ENCODE peak calls at places on chromosomes 2 and 18, in seven cellular contexts. I, X, S, O, H, W and N are unnamed samples.

GRCh38 chr2:68757081-68757480 is 22.5 kb downstream of the ARHGAP25 start:
- DNase-seq in X (no peak), O (no peak), W (no peak), H (no peak), S (no peak), I (no peak), N (no peak)

GRCh38 chr2:46981662-46982351 is 66.2 kb upstream of the MCFD2 start:
- DNase-seq in X (no peak), H (no peak), W (no peak), I (no peak), S (no peak), O (peak; percentile 53), N (no peak)

GRCh38 chr18:67104700-67105284 is 411.7 kb downstream of the DSEL start:
- DNase-seq in W (no peak), H (peak; percentile 80), I (peak; percentile 66), X (peak; percentile 74), O (peak; percentile 49), S (no peak), N (peak; percentile 79)

GRCh38 chr2:40666438-40666837 is 214.5 kb upstream of the SLC8A1 start:
- DNase-seq in S (no peak), W (no peak), H (no peak), O (no peak), I (no peak), X (no peak), N (no peak)

GRCh38 chr2:168758970-168759820 is 43.2 kb upstream of the NOSTRIN start:
- DNase-seq in X (peak; percentile 36), H (peak; percentile 69), I (peak; percentile 59), O (no peak), W (no peak), S (no peak), N (peak; percentile 66)

GRCh38 chr2:235378944-235379343 is 114.9 kb upstream of the AGAP1 start:
- DNase-seq in X (no peak), I (peak; percentile 7), O (no peak), S (no peak), H (peak; percentile 23), W (no peak), N (no peak)

GRCh38 chr2:99032786-99033185 is 96.8 kb upstream of the CRACDL start:
- DNase-seq in W (no peak), O (no peak), I (no peak), X (no peak), S (no peak), H (no peak), N (no peak)

GRCh38 chr2:124708661-124709060 is 683.6 kb downstream of the CNTNAP5 start:
- DNase-seq in I (no peak), S (no peak), X (no peak), H (no peak), W (no peak), O (no peak), N (no peak)

GRCh38 chr2:60555066-60555793 is 1.8 kb upstream of the BCL11A start:
- DNase-seq in O (peak; percentile 80), I (peak; percentile 70), W (peak; percentile 91), X (no peak), S (no peak), H (peak; percentile 75), N (peak; percentile 88)

GRCh38 chr18:32368170-32368569 is 102.5 kb downstream of the GAREM1 start:
- DNase-seq in O (no peak), X (no peak), H (peak; percentile 29), W (no peak), I (no peak), S (no peak), N (no peak)

GRCh38 chr18:54812885-54813284 is 15.4 kb upstream of the RAB27B start:
- DNase-seq in O (no peak), X (no peak), S (no peak), H (no peak), I (no peak), W (no peak), N (no peak)

GRCh38 chr2:167192833-167193232 is 304.6 kb downstream of the XIRP2 start:
- DNase-seq in H (peak; percentile 91), X (no peak), S (no peak), W (no peak), I (peak; percentile 22), O (no peak), N (no peak)

GRCh38 chr18:25102657-25103056 is 249.3 kb downstream of the ZNF521 start:
- DNase-seq in X (no peak), I (no peak), H (no peak), O (no peak), W (no peak), S (no peak), N (no peak)

GRCh38 chr2:63064197-63064596 is 13.6 kb downstream of the OTX1 start:
- DNase-seq in W (no peak), O (no peak), S (no peak), H (no peak), I (no peak), X (no peak), N (no peak)

GRCh38 chr2:236120006-236120740 is 48.0 kb downstream of the GBX2 start:
- DNase-seq in O (no peak), H (no peak), W (no peak), X (no peak), I (no peak), S (no peak), N (no peak)

GRCh38 chr2:885230-886071 is 65.2 kb upstream of the SNTG2 start:
- DNase-seq in O (no peak), S (no peak), I (no peak), X (no peak), W (no peak), H (no peak), N (no peak)

GRCh38 chr2:45242161-45242741 is 233.0 kb upstream of the SIX2 start:
- DNase-seq in X (peak; percentile 57), W (no peak), H (peak; percentile 34), O (no peak), I (peak; percentile 37), S (no peak), N (peak; percentile 22)

GRCh38 chr2:95525294-95526035 is 40.9 kb upstream of the TRIM43B start:
- DNase-seq in H (peak; percentile 6), I (no peak), O (peak; percentile 45), S (no peak), W (no peak), X (no peak), N (no peak)

GRCh38 chr2:127173073-127173472 is 47.0 kb downstream of the CYP27C1 start:
- DNase-seq in O (no peak), I (peak; percentile 98), S (no peak), H (peak; percentile 92), W (no peak), X (peak; percentile 82), N (no peak)

GRCh38 chr2:97736608-97737330 is 23.4 kb downstream of the ZAP70 start:
- DNase-seq in W (peak; percentile 67), S (peak; percentile 58), O (no peak), H (no peak), X (no peak), I (no peak), N (no peak)

GRCh38 chr2:241946306-241947003 is 76.9 kb downstream of the RTP5 start:
- DNase-seq in S (peak; percentile 49), X (no peak), W (peak; percentile 21), O (no peak), H (no peak), I (no peak), N (no peak)

GRCh38 chr2:56123538-56123937 is 60.3 kb upstream of the CCDC85A start:
- DNase-seq in O (no peak), H (no peak), I (no peak), X (no peak), S (no peak), W (no peak), N (no peak)

GRCh38 chr18:76720683-76721082 is 101.7 kb upstream of the ZNF236 start:
- DNase-seq in O (no peak), X (no peak), W (no peak), H (peak; percentile 19), I (no peak), S (no peak), N (no peak)

GRCh38 chr2:95206086-95206485 is 1.2 kb upstream of the ZNF892 start:
- DNase-seq in X (no peak), S (no peak), H (no peak), W (no peak), O (no peak), I (no peak), N (no peak)

GRCh38 chr2:172399765-172400164 is 27.6 kb upstream of the ITGA6 start:
- DNase-seq in S (no peak), H (no peak), W (no peak), I (no peak), X (no peak), O (no peak), N (no peak)

GRCh38 chr2:39913648-39914456 is 134.8 kb upstream of the THUMPD2 start:
- DNase-seq in H (peak; percentile 89), X (peak; percentile 66), O (no peak), S (no peak), W (no peak), I (peak; percentile 88), N (peak; percentile 77)

GRCh38 chr2:8678731-8679566 is 2.9 kb upstream of the ID2 start:
- DNase-seq in I (peak; percentile 91), H (peak; percentile 93), W (peak; percentile 96), O (peak; percentile 94), S (peak; percentile 98), X (peak; percentile 84), N (peak; percentile 97)
- TF ChIP-seq CTCF in I (peak; percentile 0), H (no peak), W (no peak), O (no peak), S (no peak), X (peak; percentile 6), N (no peak)

DNA sequence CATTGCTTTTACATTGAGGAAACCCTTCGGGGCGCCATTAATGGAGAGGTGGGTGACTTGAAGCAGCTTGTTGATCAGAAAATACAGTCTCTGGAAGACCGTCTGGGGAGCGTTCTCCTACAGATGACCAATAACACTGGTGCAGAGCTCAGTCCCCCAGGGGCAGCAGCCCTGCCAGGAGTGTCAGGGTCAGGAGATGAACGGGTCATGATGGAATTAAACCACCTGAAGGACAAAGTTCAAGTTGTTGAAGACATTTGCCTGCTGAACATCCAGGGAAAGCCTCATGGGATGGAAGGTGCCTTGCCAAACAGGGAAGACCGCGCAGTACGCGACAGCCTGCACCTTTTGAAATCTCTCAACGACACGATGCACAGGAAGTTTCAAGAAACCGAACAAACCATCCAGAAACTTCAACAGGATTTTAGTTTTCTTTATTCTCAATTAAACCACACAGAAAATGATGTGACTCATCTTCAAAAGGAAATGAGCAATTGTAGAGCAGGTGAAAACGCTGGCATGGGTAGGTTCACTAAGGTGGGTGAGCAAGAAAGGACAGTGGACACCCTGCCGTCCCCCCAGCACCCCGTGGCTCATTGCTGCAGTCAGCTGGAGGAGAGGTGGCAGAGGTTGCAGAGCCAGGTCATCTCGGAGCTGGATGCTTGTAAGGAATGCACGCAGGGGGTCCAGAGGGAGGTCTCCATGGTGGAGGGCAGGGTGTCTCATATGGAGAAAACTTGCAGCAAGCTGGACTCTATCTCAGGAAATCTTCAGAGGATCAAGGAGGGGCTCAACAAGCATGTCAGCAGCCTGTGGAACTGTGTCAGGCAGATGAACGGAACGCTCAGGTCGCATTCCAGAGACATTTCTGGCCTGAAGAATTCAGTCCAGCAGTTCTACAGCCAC is 45.0 kb downstream of the EMILIN2 start:
- DNase-seq in O (no peak), X (peak; percentile 44), W (no peak), I (no peak), S (peak; percentile 40), H (no peak), N (no peak)
- H3K27ac ChIP-seq in O (no peak overlapping the region), X (no peak overlapping the region), W (no peak overlapping the region), I (no peak overlapping the region), S (no peak overlapping the region), H (no peak overlapping the region), N (no peak overlapping the region)

GRCh38 chr18:45304558-45304957 is 310.7 kb upstream of the SLC14A2 start:
- DNase-seq in S (no peak), I (no peak), H (no peak), O (no peak), X (no peak), W (no peak), N (no peak)
- H3K27me3 ChIP-seq in S (no peaks in the 10 kb centered on the region), I (peaks cover 6% of the 10 kb centered on the region), H (no peaks in the 10 kb centered on the region), O (no peaks in the 10 kb centered on the region), X (no peaks in the 10 kb centered on the region), W (no peaks in the 10 kb centered on the region), N (no peaks in the 10 kb centered on the region)

GRCh38 chr2:113192459-113193100 is 18.8 kb downstream of the PSD4 start:
- DNase-seq in W (no peak), H (no peak), S (no peak), O (no peak), I (no peak), X (no peak), N (no peak)
- TF ChIP-seq CTCF in W (no peak), H (peak; percentile 5), S (no peak), O (no peak), I (no peak), X (peak; percentile 52), N (peak; percentile 44)